ENCODE peak calls at places on chromosomes 16 and 17, in seven cellular contexts. One of them, this sample, is unnamed.

GRCh38 chr16:9328386-9328785 is 236.9 kb downstream of the HAPSTR1 start:
- DNase-seq in cardiac fibroblast: no peak
- DNase-seq in colonic mucosa: no peak
- DNase-seq in right atrium auricular region: no peak
- DNase-seq in left lung: no peak
- DNase-seq in tibial nerve: no peak
- DNase-seq in AG09319: no peak
- DNase-seq in this sample: no peak

GRCh38 chr16:70703041-70703834 is 17.4 kb upstream of the MTSS2 start:
- DNase-seq in cardiac fibroblast: peak; percentile 45
- DNase-seq in colonic mucosa: no peak
- DNase-seq in right atrium auricular region: peak; percentile 83
- DNase-seq in left lung: no peak
- DNase-seq in tibial nerve: no peak
- DNase-seq in AG09319: peak; percentile 88
- DNase-seq in this sample: peak; percentile 40

GRCh38 chr17:57948555-57949420 is 6.4 kb downstream of the CUEDC1 start:
- DNase-seq in cardiac fibroblast: peak; percentile 97
- DNase-seq in colonic mucosa: no peak
- DNase-seq in right atrium auricular region: no peak
- DNase-seq in left lung: no peak
- DNase-seq in tibial nerve: no peak
- DNase-seq in AG09319: no peak
- DNase-seq in this sample: no peak

GRCh38 chr16:1471569-1472194 is 3.1 kb downstream of the CLCN7 start:
- DNase-seq in cardiac fibroblast: no peak
- DNase-seq in colonic mucosa: no peak
- DNase-seq in right atrium auricular region: no peak
- DNase-seq in left lung: peak; percentile 58
- DNase-seq in tibial nerve: no peak
- DNase-seq in AG09319: no peak
- DNase-seq in this sample: no peak

GRCh38 chr16:6018848-6019489 is 921.4 kb upstream of the EEF2KMT start:
- DNase-seq in cardiac fibroblast: no peak
- DNase-seq in colonic mucosa: no peak
- DNase-seq in right atrium auricular region: no peak
- DNase-seq in left lung: peak; percentile 64
- DNase-seq in tibial nerve: no peak
- DNase-seq in AG09319: no peak
- DNase-seq in this sample: peak; percentile 6

GRCh38 chr17:55883112-55883511 is 132.3 kb downstream of the PCTP start:
- DNase-seq in cardiac fibroblast: no peak
- DNase-seq in colonic mucosa: no peak
- DNase-seq in right atrium auricular region: no peak
- DNase-seq in left lung: no peak
- DNase-seq in tibial nerve: no peak
- DNase-seq in AG09319: no peak
- DNase-seq in this sample: no peak

GRCh38 chr17:63542942-63543821 is 7.1 kb upstream of the DCAF7 start:
- DNase-seq in cardiac fibroblast: no peak
- DNase-seq in colonic mucosa: peak; percentile 43
- DNase-seq in right atrium auricular region: no peak
- DNase-seq in left lung: peak; percentile 47
- DNase-seq in tibial nerve: no peak
- DNase-seq in AG09319: no peak
- DNase-seq in this sample: no peak

GRCh38 chr16:10308305-10309193 is 77.3 kb upstream of the ATF7IP2 start:
- DNase-seq in cardiac fibroblast: no peak
- DNase-seq in colonic mucosa: no peak
- DNase-seq in right atrium auricular region: no peak
- DNase-seq in left lung: no peak
- DNase-seq in tibial nerve: no peak
- DNase-seq in AG09319: no peak
- DNase-seq in this sample: no peak

GRCh38 chr17:54760836-54761235 is 139.8 kb upstream of the TOM1L1 start:
- DNase-seq in cardiac fibroblast: no peak
- DNase-seq in colonic mucosa: no peak
- DNase-seq in right atrium auricular region: no peak
- DNase-seq in left lung: no peak
- DNase-seq in tibial nerve: no peak
- DNase-seq in AG09319: no peak
- DNase-seq in this sample: no peak

GRCh38 chr16:24534634-24535033 is 4.7 kb upstream of the RBBP6 start:
- DNase-seq in cardiac fibroblast: peak; percentile 33
- DNase-seq in colonic mucosa: no peak
- DNase-seq in right atrium auricular region: no peak
- DNase-seq in left lung: no peak
- DNase-seq in tibial nerve: no peak
- DNase-seq in AG09319: no peak
- DNase-seq in this sample: no peak

GRCh38 chr17:77352996-77353395 is 212.2 kb downstream of the SEC14L1 start:
- DNase-seq in cardiac fibroblast: no peak
- DNase-seq in colonic mucosa: peak; percentile 16
- DNase-seq in right atrium auricular region: peak; percentile 30
- DNase-seq in left lung: no peak
- DNase-seq in tibial nerve: no peak
- DNase-seq in AG09319: no peak
- DNase-seq in this sample: no peak

GRCh38 chr16:1188781-1189189 is 35.9 kb downstream of the CACNA1H start:
- DNase-seq in cardiac fibroblast: peak; percentile 34
- DNase-seq in colonic mucosa: peak; percentile 42
- DNase-seq in right atrium auricular region: no peak
- DNase-seq in left lung: no peak
- DNase-seq in tibial nerve: peak; percentile 13
- DNase-seq in AG09319: no peak
- DNase-seq in this sample: peak; percentile 72

GRCh38 chr17:69581061-69581955 is 166.8 kb downstream of the MAP2K6 start:
- DNase-seq in cardiac fibroblast: no peak
- DNase-seq in colonic mucosa: no peak
- DNase-seq in right atrium auricular region: no peak
- DNase-seq in left lung: no peak
- DNase-seq in tibial nerve: no peak
- DNase-seq in AG09319: no peak
- DNase-seq in this sample: no peak

GRCh38 chr17:49898547-49899490 is 51.0 kb upstream of the TAC4 start:
- DNase-seq in cardiac fibroblast: peak; percentile 5
- DNase-seq in colonic mucosa: no peak
- DNase-seq in right atrium auricular region: no peak
- DNase-seq in left lung: no peak
- DNase-seq in tibial nerve: no peak
- DNase-seq in AG09319: no peak
- DNase-seq in this sample: no peak

GRCh38 chr17:58788199-58788598 is 32.5 kb downstream of the PPM1E start:
- DNase-seq in cardiac fibroblast: no peak
- DNase-seq in colonic mucosa: no peak
- DNase-seq in right atrium auricular region: no peak
- DNase-seq in left lung: no peak
- DNase-seq in tibial nerve: no peak
- DNase-seq in AG09319: no peak
- DNase-seq in this sample: no peak

GRCh38 chr16:1429631-1430030 is 1.2 kb upstream of the PERCC1 start:
- DNase-seq in cardiac fibroblast: no peak
- DNase-seq in colonic mucosa: no peak
- DNase-seq in right atrium auricular region: no peak
- DNase-seq in left lung: no peak
- DNase-seq in tibial nerve: no peak
- DNase-seq in AG09319: no peak
- DNase-seq in this sample: no peak

DNA sequence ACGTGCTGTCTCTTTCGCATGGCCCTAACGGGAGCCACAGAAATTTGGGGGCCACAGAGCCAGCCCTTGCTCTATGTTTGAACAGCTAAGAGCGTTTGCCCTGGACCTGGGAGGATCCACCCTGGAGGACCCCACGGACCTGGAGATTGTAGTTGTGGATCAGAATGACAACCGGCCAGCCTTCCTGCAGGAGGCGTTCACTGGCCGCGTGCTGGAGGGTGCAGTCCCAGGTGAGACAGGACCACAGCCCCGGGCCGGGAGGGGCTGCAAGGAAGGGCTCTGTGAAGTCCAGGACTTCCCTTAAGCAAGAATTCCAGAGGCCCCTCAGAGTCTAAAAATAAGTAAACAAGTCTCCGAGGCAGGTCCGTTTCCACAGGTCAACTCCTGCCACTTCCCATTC is 11.9 kb downstream of the CDH15 start:
- DNase-seq in cardiac fibroblast: no peak
- DNase-seq in colonic mucosa: peak; percentile 16
- DNase-seq in right atrium auricular region: no peak
- DNase-seq in left lung: peak; percentile 67
- DNase-seq in tibial nerve: no peak
- DNase-seq in AG09319: no peak
- DNase-seq in this sample: no peak
- TF ChIP-seq CTCF in cardiac fibroblast: no peak
- TF ChIP-seq CTCF in colonic mucosa: no peak
- TF ChIP-seq CTCF in right atrium auricular region: no peak
- TF ChIP-seq CTCF in left lung: no peak
- TF ChIP-seq CTCF in tibial nerve: no peak
- TF ChIP-seq CTCF in AG09319: no peak
- TF ChIP-seq CTCF in this sample: no peak

GRCh38 chr17:37651846-37652245 is 8.6 kb upstream of the DDX52 start:
- DNase-seq in cardiac fibroblast: no peak
- DNase-seq in colonic mucosa: no peak
- DNase-seq in right atrium auricular region: no peak
- DNase-seq in left lung: no peak
- DNase-seq in tibial nerve: no peak
- DNase-seq in AG09319: no peak
- DNase-seq in this sample: no peak

GRCh38 chr17:37648555-37648954 is 5.3 kb upstream of the DDX52 start:
- DNase-seq in cardiac fibroblast: peak; percentile 93
- DNase-seq in colonic mucosa: no peak
- DNase-seq in right atrium auricular region: no peak
- DNase-seq in left lung: no peak
- DNase-seq in tibial nerve: no peak
- DNase-seq in AG09319: peak; percentile 19
- DNase-seq in this sample: no peak

GRCh38 chr17:37650419-37651003 is 7.3 kb upstream of the DDX52 start:
- DNase-seq in cardiac fibroblast: peak; percentile 75
- DNase-seq in colonic mucosa: peak; percentile 44
- DNase-seq in right atrium auricular region: no peak
- DNase-seq in left lung: no peak
- DNase-seq in tibial nerve: no peak
- DNase-seq in AG09319: peak; percentile 22
- DNase-seq in this sample: peak; percentile 27
- TF ChIP-seq CTCF in cardiac fibroblast: peak; percentile 55
- TF ChIP-seq CTCF in colonic mucosa: peak; percentile 13
- TF ChIP-seq CTCF in right atrium auricular region: peak; percentile 62
- TF ChIP-seq CTCF in left lung: no peak
- TF ChIP-seq CTCF in tibial nerve: no peak
- TF ChIP-seq CTCF in AG09319: peak; percentile 55
- TF ChIP-seq CTCF in this sample: peak; percentile 66

DNA sequence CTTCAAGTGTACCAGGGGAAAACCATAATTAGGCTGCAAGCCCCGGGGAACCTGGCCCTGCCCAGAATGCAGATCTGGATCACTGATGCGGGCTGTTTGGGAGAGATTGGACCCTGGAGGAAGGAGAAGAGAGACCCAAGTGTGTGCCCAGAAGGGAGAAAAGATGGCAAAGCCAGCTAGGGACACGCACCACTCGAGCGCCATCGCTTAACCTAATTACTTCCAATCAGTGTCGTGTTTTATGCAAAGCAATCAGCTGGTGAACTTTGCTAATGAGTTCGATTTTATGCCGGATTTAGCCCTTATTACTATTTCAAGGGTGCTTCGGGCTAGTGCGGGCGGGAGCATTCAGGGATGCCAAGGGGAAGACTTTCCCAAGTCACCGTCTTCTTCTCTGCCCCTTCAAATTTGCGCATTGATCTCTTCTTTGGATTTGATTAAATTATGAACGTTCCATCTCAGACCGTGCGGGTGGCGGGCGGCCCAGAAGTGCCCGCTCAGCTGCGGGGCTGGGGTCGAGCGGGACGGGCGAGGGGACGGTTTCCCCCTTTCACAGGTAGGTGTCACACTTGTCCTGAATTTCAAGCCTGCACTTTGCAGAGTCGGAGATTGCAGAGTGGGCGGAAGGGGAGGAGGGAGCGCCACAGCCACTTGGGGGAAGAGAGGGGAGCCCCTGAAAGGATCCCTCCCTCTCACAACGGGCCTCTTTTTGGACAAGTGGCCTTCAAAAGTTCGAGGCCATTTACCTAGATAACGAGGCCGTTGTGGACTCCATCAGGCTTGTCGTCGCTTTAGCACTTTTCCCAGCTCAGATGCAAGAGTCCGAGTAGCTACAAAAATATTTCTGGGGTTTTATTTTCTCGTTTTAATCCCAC is 4.1 kb downstream of the IRX5 start:
- DNase-seq in cardiac fibroblast: no peak
- DNase-seq in colonic mucosa: no peak
- DNase-seq in right atrium auricular region: no peak
- DNase-seq in left lung: peak; percentile 69
- DNase-seq in tibial nerve: no peak
- DNase-seq in AG09319: no peak
- DNase-seq in this sample: peak; percentile 38
- TF ChIP-seq CTCF in cardiac fibroblast: no peak
- TF ChIP-seq CTCF in colonic mucosa: no peak
- TF ChIP-seq CTCF in right atrium auricular region: no peak
- TF ChIP-seq CTCF in left lung: no peak
- TF ChIP-seq CTCF in tibial nerve: no peak
- TF ChIP-seq CTCF in AG09319: no peak
- TF ChIP-seq CTCF in this sample: peak; percentile 56

GRCh38 chr17:2981325-2981724 is 82.1 kb downstream of the OR1D5 start:
- DNase-seq in cardiac fibroblast: no peak
- DNase-seq in colonic mucosa: no peak
- DNase-seq in right atrium auricular region: no peak
- DNase-seq in left lung: peak; percentile 12
- DNase-seq in tibial nerve: no peak
- DNase-seq in AG09319: no peak
- DNase-seq in this sample: no peak

GRCh38 chr17:2986925-2987324 is 76.5 kb downstream of the OR1D5 start:
- DNase-seq in cardiac fibroblast: no peak
- DNase-seq in colonic mucosa: no peak
- DNase-seq in right atrium auricular region: peak; percentile 50
- DNase-seq in left lung: peak; percentile 4
- DNase-seq in tibial nerve: no peak
- DNase-seq in AG09319: no peak
- DNase-seq in this sample: no peak

GRCh38 chr17:2980211-2980903 is 83.0 kb downstream of the OR1D5 start:
- DNase-seq in cardiac fibroblast: no peak
- DNase-seq in colonic mucosa: no peak
- DNase-seq in right atrium auricular region: no peak
- DNase-seq in left lung: peak; percentile 13
- DNase-seq in tibial nerve: no peak
- DNase-seq in AG09319: no peak
- DNase-seq in this sample: no peak

GRCh38 chr17:2980904-2981246 is 82.5 kb downstream of the OR1D5 start:
- DNase-seq in cardiac fibroblast: no peak
- DNase-seq in colonic mucosa: no peak
- DNase-seq in right atrium auricular region: no peak
- DNase-seq in left lung: peak; percentile 44
- DNase-seq in tibial nerve: no peak
- DNase-seq in AG09319: no peak
- DNase-seq in this sample: no peak

GRCh38 chr17:2982854-2983636 is 80.4 kb downstream of the OR1D5 start:
- DNase-seq in cardiac fibroblast: peak; percentile 62
- DNase-seq in colonic mucosa: peak; percentile 49
- DNase-seq in right atrium auricular region: peak; percentile 78
- DNase-seq in left lung: peak; percentile 72
- DNase-seq in tibial nerve: no peak
- DNase-seq in AG09319: peak; percentile 75
- DNase-seq in this sample: no peak
- TF ChIP-seq CTCF in cardiac fibroblast: peak; percentile 18
- TF ChIP-seq CTCF in colonic mucosa: no peak
- TF ChIP-seq CTCF in right atrium auricular region: peak; percentile 61
- TF ChIP-seq CTCF in left lung: no peak
- TF ChIP-seq CTCF in tibial nerve: no peak
- TF ChIP-seq CTCF in AG09319: peak; percentile 65
- TF ChIP-seq CTCF in this sample: no peak

This sample was measured in neural crest cell.